ENCODE peak calls at places on chromosomes 5 and 9, in four cellular contexts. I is LNCaP clone FGC, L is tibial nerve, B is A549. S is an unnamed sample.

GRCh38 chr5:177029498-177029897 is 7.0 kb downstream of the ZNF346 start:
- DNase-seq in I (no peak), L (no peak), B (no peak), S (no peak)

GRCh38 chr9:136577941-136578619 is 32.2 kb upstream of the NOTCH1 start:
- DNase-seq in I (no peak), L (no peak), B (no peak), S (no peak)

GRCh38 chr5:43569236-43569635 is 12.4 kb upstream of the PAIP1 start:
- DNase-seq in I (peak), L (no peak), B (no peak), S (no peak)

GRCh38 chr5:59095480-59095879 is 512.6 kb downstream of the RAB3C start:
- DNase-seq in I (no peak), L (no peak), B (no peak), S (peak)

GRCh38 chr5:91499943-91500531 is 116.9 kb upstream of the ARRDC3 start:
- DNase-seq in I (no peak), L (no peak), B (peak), S (peak)

GRCh38 chr5:118450924-118451332 is 537.4 kb downstream of the DTWD2 start:
- DNase-seq in I (no peak), L (no peak), B (no peak), S (no peak)

GRCh38 chr5:148739524-148739923 is 85.2 kb upstream of the HTR4 start:
- DNase-seq in I (no peak), L (no peak), B (no peak), S (peak)

GRCh38 chr9:137083418-137084004 is 3.3 kb upstream of the MAN1B1 start:
- DNase-seq in I (no peak), L (peak), B (peak), S (peak)

GRCh38 chr9:94773655-94774054 is 47.2 kb downstream of the AOPEP start:
- DNase-seq in I (no peak), L (no peak), B (no peak), S (no peak)

GRCh38 chr9:72557549-72557948 is 36.1 kb downstream of the TMC1 start:
- DNase-seq in I (no peak), L (no peak), B (peak), S (peak)

GRCh38 chr9:117156150-117156688 is 258.6 kb downstream of the ASTN2 start:
- DNase-seq in I (no peak), L (no peak), B (no peak), S (no peak)

GRCh38 chr5:116750626-116751188 is 176.1 kb upstream of the SEMA6A start:
- DNase-seq in I (no peak), L (no peak), B (no peak), S (no peak)

GRCh38 chr5:7926296-7926695 is 57.3 kb downstream of the MTRR start:
- DNase-seq in I (no peak), L (no peak), B (no peak), S (peak)

GRCh38 chr5:81767938-81768337 is 17.0 kb upstream of the SSBP2 start:
- DNase-seq in I (no peak), L (no peak), B (no peak), S (no peak)

GRCh38 chr5:147439253-147439652 is 70.6 kb downstream of the DPYSL3 start:
- DNase-seq in I (no peak), L (no peak), B (no peak), S (peak)

GRCh38 chr9:71986860-71987259 is 73.6 kb downstream of the C9orf57 start:
- DNase-seq in I (no peak), L (no peak), B (no peak), S (no peak)

GRCh38 chr9:112887377-112887776 is 3.3 kb downstream of the SLC46A2 start:
- DNase-seq in I (no peak), L (peak), B (no peak), S (no peak)

GRCh38 chr9:120856700-120857099 is 14.0 kb upstream of the PSMD5 start:
- DNase-seq in I (no peak), L (no peak), B (no peak), S (no peak)

GRCh38 chr9:108696156-108696555 is 159.6 kb downstream of the ACTL7B start:
- DNase-seq in I (no peak), L (no peak), B (no peak), S (no peak)

GRCh38 chr9:3527653-3527960 is 1.8 kb upstream of the RFX3 start:
- DNase-seq in I (no peak), L (no peak), B (no peak), S (no peak)

GRCh38 chr5:151004499-151004898 is 15.9 kb upstream of the GPX3 start:
- DNase-seq in I (no peak), L (no peak), B (no peak), S (no peak)

GRCh38 chr9:72931437-72931836 is 21.4 kb downstream of the ALDH1A1 start:
- DNase-seq in I (no peak), L (no peak), B (no peak), S (no peak)

GRCh38 chr9:136694163-136694864 is 7.1 kb upstream of the AGPAT2 start:
- DNase-seq in I (no peak), L (peak), B (peak), S (peak)

GRCh38 chr5:160118349-160119141 is 705 bp downstream of the PWWP2A start:
- DNase-seq in I (no peak), L (peak), B (peak), S (no peak)

DNA sequence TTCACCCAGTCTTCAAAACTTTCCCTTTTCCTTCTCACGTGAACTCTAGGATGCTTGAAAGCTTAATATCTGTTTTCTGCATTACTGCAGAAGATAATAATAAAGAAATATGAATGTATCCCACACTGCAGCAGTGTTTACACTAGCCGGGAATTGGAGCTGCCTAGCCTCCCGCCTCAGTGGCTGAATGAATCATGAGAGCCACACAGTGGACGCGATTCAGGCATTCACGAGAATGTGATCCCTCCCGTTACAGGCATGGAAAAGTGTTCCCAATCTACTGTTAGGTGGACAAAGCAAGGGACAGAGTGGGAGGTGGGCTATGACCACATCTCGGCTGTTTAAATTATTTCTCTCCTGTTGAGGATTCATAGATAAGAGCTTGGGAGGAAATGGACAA is 69.4 kb upstream of the CTSL start:
- DNase-seq in I (no peak), L (no peak), B (no peak), S (no peak)
- TF ChIP-seq CTCF in I (no peak), L (no peak), B (no peak), S (no peak)

GRCh38 chr9:131732061-131732526 is 7.8 kb downstream of the RAPGEF1 start:
- DNase-seq in I (peak), L (no peak), B (no peak), S (peak)
- H3K4me3 ChIP-seq in I (no peak), L (no peak), B (no peak), S (no peak)

GRCh38 chr9:101235105-101235866 is 149.5 kb downstream of the BAAT start:
- DNase-seq in I (peak), L (no peak), B (no peak), S (peak)
- TF ChIP-seq CTCF in I (peak), L (peak), B (peak), S (peak)

GRCh38 chr5:181053760-181054122 is 13.7 kb downstream of the BTNL9 start:
- DNase-seq in I (no peak), L (no peak), B (no peak), S (no peak)

GRCh38 chr5:181054138-181054537 is 14.1 kb downstream of the BTNL9 start:
- DNase-seq in I (no peak), L (no peak), B (no peak), S (no peak)

GRCh38 chr5:181051841-181052525 is 11.9 kb downstream of the BTNL9 start:
- DNase-seq in I (no peak), L (no peak), B (no peak), S (no peak)

GRCh38 chr5:181052928-181053759 is 13.1 kb downstream of the BTNL9 start:
- DNase-seq in I (no peak), L (no peak), B (peak), S (no peak)

GRCh38 chr5:181052526-181052927 is 12.5 kb downstream of the BTNL9 start:
- DNase-seq in I (no peak), L (no peak), B (no peak), S (peak)
- H3K4me3 ChIP-seq in I (peak), L (no peak), B (peak), S (no peak)

DNA sequence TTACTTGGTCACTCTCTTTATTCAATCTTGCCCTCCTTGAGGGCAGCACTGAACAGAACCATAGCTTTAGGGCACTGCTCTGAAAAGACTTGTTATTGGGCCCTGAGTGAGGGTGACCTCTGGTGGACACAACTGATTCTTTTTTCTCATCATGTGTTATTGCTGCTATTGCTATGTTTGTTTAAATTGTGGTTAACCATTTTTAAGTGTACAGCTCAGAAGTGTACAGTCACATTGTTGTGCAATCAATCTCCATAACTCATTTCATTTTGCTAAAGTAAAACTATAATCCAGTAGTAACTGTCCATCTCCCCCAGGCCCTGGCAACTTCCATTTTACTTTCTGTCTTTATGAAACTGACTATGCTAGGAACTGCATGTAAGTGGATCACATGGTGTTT is 351.1 kb upstream of the RIOK2 start:
- DNase-seq in I (peak), L (peak), B (peak), S (peak)
- TF ChIP-seq CTCF in I (peak), L (peak), B (peak), S (peak)

DNA sequence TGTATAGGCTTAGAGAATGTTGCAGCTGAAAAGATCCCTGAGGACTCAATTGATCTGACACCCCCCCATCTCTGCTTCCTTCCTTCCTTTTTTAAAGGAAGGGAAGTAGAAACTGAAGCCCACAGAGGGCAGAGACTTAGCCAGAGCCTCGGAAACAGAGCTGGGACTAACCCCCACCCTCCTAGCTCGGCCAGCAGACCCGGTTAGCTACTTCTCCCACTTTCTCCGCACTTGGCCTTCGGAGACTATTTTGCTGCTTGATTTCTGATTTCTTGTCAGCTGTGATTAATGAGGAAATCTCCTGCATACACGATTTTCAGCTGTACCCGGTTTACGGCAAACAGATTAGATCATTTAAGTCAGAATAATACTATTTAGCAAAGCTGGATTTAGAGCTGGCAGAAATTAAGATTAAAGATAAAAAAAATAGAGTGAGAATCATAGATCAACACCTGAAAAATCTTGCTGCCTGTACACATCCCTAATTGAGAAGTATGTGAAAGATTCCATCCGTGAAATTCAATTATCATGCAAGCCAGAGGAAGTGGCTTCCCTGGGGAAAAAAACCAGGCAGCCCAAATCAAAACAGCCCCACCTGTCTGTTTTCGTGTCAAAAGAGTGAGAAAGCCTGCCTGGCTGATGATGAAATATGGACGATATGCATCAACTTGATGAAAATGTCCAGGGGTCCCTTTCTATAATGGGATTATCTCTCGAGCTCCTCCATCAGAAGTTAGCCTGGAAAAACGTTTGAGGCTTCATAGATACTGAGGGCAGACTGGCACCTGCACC is 159.5 kb upstream of the SHB start:
- DNase-seq in I (no peak), L (no peak), B (no peak), S (no peak)
- H3K4me3 ChIP-seq in I (no peak), L (no peak), B (no peak), S (no peak)

DNA sequence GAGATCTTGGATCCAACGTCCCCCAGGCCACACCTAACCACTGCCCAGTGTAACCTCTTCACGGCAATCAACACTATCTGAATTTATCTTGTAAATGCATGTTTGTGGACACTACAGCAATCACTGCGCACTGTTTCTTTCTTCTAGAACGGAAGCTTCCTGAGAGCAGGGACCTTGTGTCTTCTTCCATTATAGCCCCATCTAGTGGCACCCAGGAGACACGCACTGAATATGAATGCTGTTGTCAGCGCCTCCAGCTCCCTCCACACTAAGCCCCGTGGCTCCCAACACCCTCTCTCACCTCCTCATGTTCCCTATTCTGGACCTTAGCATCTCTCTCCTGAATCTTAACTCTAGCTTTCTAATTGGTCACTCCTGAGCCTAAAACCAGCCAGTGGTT is 72.7 kb downstream of the SMIM23 start:
- DNase-seq in I (no peak), L (no peak), B (peak), S (no peak)
- TF ChIP-seq CTCF in I (peak), L (no peak), B (peak), S (peak)

DNA sequence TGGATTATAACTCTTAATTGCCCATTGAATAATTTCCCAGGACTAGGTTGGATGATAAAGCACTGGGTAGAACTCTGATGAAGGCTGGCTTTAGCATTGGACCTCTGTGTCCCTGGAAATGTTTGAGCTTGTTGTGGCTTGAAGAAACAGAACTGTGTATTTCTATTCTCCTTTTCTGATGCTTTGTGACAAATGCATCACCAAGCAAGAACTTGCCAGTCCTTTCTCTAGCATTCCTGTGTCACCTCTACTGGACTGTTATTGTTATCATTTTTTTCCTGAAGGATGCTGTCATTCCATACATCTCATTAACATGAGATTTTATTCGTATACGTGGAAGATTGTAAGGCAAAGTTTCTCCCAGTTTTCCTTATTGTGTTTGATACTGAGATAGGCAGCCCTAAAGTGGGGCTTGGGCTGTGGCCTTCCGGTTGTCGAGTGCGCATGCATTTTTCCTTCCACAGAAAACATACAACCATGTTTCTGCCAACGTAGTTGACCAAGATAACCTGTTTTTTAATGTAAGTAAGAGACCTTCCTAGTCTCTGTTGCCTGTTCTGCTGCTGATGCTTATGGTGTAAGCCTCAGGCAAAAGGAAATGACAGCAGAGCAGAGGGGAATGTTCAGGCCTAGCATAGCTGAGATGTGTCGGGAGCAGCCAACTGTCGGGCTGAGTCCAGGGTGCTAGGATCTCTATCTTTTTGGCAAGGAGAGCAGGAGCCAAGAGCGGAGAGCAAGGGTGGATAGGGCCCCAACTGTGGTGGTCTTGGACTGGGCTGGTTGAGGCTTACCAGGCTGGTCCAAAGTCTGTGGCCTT is 2.3 kb downstream of the NTRK2 start:
- DNase-seq in I (no peak), L (no peak), B (no peak), S (no peak)
- H3K4me3 ChIP-seq in I (no peak), L (peak), B (no peak), S (no peak)

GRCh38 chr5:178222292-178222691 is 10.3 kb downstream of the PHYKPL start:
- DNase-seq in I (no peak), L (no peak), B (no peak), S (no peak)

GRCh38 chr5:178224403-178224802 is 8.2 kb downstream of the PHYKPL start:
- DNase-seq in I (no peak), L (no peak), B (no peak), S (no peak)

GRCh38 chr5:178223828-178224335 is 8.7 kb downstream of the PHYKPL start:
- DNase-seq in I (no peak), L (no peak), B (no peak), S (no peak)

GRCh38 chr5:178221857-178222256 is 10.7 kb downstream of the PHYKPL start:
- DNase-seq in I (no peak), L (no peak), B (no peak), S (no peak)

DNA sequence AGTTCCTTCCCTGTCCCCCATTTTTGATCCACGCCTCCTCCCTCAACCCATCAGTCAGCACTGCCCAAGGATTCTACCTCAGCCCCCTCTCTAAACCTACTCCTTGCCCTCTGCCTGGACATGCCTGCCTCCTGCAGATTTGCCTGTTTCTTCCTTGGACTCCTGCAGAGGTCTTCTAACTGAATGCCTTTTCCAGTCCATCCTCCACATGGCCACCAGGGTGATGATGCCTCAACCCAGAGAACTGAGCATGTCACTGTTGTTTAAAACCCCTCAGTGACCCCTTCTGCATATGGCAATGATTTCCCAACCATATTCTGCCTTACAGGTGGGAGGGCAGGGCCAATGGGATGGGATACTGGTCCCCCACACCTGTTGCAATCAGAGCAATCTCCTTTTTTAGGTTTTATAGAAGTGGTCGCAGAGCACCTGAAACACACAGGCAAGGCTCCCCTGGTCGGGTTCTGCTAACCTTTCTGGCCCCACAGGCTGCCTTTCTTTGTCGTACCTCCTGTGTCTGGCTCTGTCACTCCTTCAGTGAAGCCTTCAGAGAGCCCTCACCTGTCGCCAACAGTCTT is 9.3 kb downstream of the PHYKPL start:
- DNase-seq in I (no peak), L (no peak), B (no peak), S (no peak)
- TF ChIP-seq CTCF in I (no peak), L (no peak), B (no peak), S (no peak)

S was measured in AG10803.